ENCODE peak calls at places on chromosomes 7 and 10, in ten cellular contexts. J is GM12878, P is fibroblast of lung, Q is SK-N-MC, H is endothelial cell of umbilical vein, Z is mammary epithelial cell, E is GM23248, T is GM23338, S is neural progenitor cell, I is H1. R is an unnamed sample.

GRCh38 chr10:6037975-6038624 is 24.1 kb downstream of the IL2RA start:
- DNase-seq in J (no peak), P (no peak), Q (no peak), H (no peak), Z (no peak), E (no peak), T (no peak), S (no peak), I (no peak), R (no peak)

GRCh38 chr10:121294630-121295029 is 303.6 kb downstream of the FGFR2 start:
- DNase-seq in J (no peak), P (no peak), Q (no peak), H (no peak), Z (no peak), E (no peak), T (no peak), S (no peak), I (no peak), R (no peak)

GRCh38 chr7:2123360-2123759 is 109.4 kb downstream of the MAD1L1 start:
- DNase-seq in J (no peak), P (no peak), Q (no peak), H (no peak), Z (no peak), E (no peak), T (no peak), S (no peak), I (no peak), R (no peak)

GRCh38 chr10:89309646-89310045 is 7.8 kb downstream of the IFIT2 start:
- DNase-seq in J (no peak), P (no peak), Q (no peak), H (peak; percentile 59), Z (no peak), E (no peak), T (no peak), S (no peak), I (no peak), R (no peak)

GRCh38 chr7:143934526-143935340 is at the start of gene OR2F2:
- DNase-seq in J (no peak), P (peak; percentile 67), Q (no peak), H (no peak), Z (no peak), E (peak; percentile 73), T (no peak), S (no peak), I (no peak), R (no peak)

GRCh38 chr7:50142421-50143113 is 49.5 kb upstream of the ZPBP start:
- DNase-seq in J (peak; percentile 24), P (peak; percentile 48), Q (peak; percentile 12), H (peak; percentile 44), Z (no peak), E (peak; percentile 55), T (peak; percentile 64), S (peak; percentile 39), I (no peak), R (no peak)

GRCh38 chr10:80122746-80123145 is 9.8 kb upstream of the PLAC9 start:
- DNase-seq in J (no peak), P (peak; percentile 46), Q (no peak), H (no peak), Z (no peak), E (peak; percentile 86), T (no peak), S (no peak), I (no peak), R (no peak)

GRCh38 chr7:14236834-14237233 is 247.4 kb upstream of the ETV1 start:
- DNase-seq in J (no peak), P (peak; percentile 18), Q (no peak), H (no peak), Z (peak; percentile 19), E (no peak), T (no peak), S (no peak), I (no peak), R (peak; percentile 59)

GRCh38 chr7:12584940-12585339 is 14.4 kb downstream of the SCIN start:
- DNase-seq in J (peak; percentile 46), P (no peak), Q (no peak), H (peak; percentile 6), Z (no peak), E (peak; percentile 66), T (no peak), S (no peak), I (no peak), R (peak; percentile 31)

GRCh38 chr7:91228927-91229326 is 35.3 kb upstream of the FZD1 start:
- DNase-seq in J (no peak), P (peak; percentile 40), Q (no peak), H (no peak), Z (peak; percentile 11), E (peak; percentile 36), T (no peak), S (peak; percentile 15), I (no peak), R (no peak)

GRCh38 chr7:132579260-132579899 is 3.1 kb upstream of the PLXNA4 start:
- DNase-seq in J (no peak), P (no peak), Q (no peak), H (no peak), Z (no peak), E (no peak), T (no peak), S (no peak), I (no peak), R (no peak)

GRCh38 chr7:132576723-132577089 is 436 bp upstream of the PLXNA4 start:
- DNase-seq in J (no peak), P (no peak), Q (no peak), H (no peak), Z (no peak), E (peak; percentile 26), T (peak; percentile 14), S (peak; percentile 54), I (no peak), R (no peak)

GRCh38 chr7:132577206-132578049 is 1.2 kb upstream of the PLXNA4 start:
- DNase-seq in J (no peak), P (peak; percentile 75), Q (no peak), H (peak; percentile 74), Z (peak; percentile 14), E (peak; percentile 72), T (peak; percentile 84), S (peak; percentile 92), I (no peak), R (no peak)

GRCh38 chr7:132578826-132579225 is 2.6 kb upstream of the PLXNA4 start:
- DNase-seq in J (no peak), P (no peak), Q (no peak), H (no peak), Z (no peak), E (no peak), T (no peak), S (no peak), I (no peak), R (no peak)

DNA sequence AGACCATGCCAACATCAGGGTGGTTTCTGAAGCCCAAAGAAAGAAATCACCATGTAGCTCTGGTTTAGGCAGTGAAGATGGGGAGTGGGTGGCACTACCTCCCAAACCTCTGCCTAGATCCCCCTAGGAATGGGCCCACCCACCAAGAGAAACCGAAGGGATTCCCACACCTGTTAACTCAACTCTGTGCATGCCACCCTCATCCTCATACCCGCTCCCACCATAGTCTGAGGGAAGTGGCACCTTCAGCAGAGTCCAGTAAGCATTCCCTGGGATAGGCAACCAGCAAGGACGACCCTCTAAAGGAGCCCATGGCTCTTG is 1.7 kb upstream of the PLXNA4 start:
- DNase-seq in J (no peak), P (no peak), Q (no peak), H (no peak), Z (no peak), E (no peak), T (no peak), S (no peak), I (no peak), R (no peak)
- TF ChIP-seq EZH2 in J (no peak), P (no peak), Q (no peak), H (no peak), Z (peak; percentile 34), E (no peak), T (no peak), S (peak; percentile 9), I (no peak), R (no peak)

DNA sequence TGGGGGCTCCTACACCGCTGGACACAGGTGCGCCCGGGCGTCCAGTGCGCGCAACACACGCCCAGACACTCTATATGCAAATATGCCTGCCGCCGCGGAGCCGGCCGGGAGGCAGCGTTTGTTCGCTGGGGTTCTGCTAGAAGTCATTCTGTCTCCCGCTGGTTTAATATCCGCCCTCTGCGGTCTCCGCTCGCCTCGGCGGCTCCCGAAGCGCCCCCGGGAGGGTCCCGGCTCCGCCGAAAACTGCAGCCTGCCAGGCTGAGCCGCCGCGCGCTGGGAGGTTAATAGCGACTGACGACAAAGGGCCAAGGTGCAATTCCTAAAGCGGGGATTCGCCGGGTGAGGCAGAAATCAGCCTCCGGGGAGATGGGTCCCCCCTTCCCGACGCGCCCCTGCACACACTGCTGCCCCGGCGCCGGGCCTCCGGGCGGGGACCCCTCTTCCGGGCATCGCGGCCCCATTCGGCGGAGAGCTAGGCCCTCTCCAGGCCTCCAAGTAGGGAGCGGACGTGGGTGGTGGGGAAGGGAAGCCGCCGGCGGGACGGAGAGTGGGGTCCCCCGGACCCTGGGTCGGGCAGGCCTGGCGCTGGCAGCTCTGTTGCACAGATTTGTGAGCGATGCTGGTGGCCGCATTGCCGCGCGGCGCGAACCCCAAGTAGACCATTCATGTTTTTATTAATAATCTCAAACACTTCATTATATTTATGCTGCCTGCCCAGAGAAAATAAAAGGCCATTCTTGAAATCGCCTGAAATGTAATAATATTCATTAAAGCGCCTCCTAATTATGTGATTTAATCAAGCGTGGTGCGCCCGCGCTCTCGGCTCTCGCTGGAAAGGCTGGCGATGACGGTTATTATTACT is 9.1 kb downstream of the EN2 start:
- DNase-seq in J (no peak), P (no peak), Q (no peak), H (no peak), Z (no peak), E (peak; percentile 30), T (peak; percentile 95), S (peak; percentile 94), I (no peak), R (no peak)
- TF ChIP-seq EZH2 in J (no peak), P (peak; percentile 30), Q (no peak), H (peak; percentile 94), Z (no peak), E (no peak), T (peak; percentile 88), S (peak; percentile 96), I (peak; percentile 84), R (no peak)

DNA sequence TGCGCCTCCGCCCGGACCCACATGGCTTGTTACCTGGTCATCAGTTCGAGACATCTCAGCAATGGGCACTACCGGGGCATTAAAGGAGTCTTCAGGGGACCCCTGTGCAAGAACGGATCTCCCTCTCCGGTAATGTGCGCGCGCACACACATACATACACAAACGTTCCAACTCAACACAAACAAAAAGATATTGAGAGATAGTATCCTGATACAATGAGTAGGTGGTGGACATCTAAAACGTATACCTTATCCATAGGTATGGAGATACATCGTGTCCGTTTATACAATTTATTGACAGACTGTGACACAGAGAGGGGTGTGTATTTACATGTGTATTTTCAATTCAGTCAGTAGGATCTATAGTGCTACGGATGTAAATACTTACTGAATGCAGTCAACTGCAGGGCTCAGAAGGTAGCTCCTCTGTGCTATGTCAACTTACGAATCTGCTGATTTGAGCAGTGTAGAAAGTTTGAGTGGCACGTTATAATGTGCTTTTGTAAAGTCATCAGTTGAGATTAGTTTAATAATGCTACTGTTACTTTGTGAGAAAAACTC is 536 bp downstream of the ZNF804B start:
- DNase-seq in J (no peak), P (no peak), Q (no peak), H (peak; percentile 10), Z (no peak), E (no peak), T (peak; percentile 4), S (no peak), I (no peak), R (no peak)
- TF ChIP-seq EZH2 in J (no peak), P (peak; percentile 29), Q (no peak), H (peak; percentile 22), Z (peak; percentile 97), E (peak; percentile 53), T (no peak), S (peak; percentile 13), I (peak; percentile 22), R (no peak)

GRCh38 chr7:98619450-98620321 is 2.6 kb downstream of the NPTX2 start:
- DNase-seq in J (no peak), P (no peak), Q (no peak), H (no peak), Z (peak; percentile 21), E (peak; percentile 30), T (peak; percentile 66), S (peak; percentile 67), I (no peak), R (no peak)
- TF ChIP-seq EZH2 in J (no peak), P (no peak), Q (no peak), H (no peak), Z (no peak), E (no peak), T (no peak), S (no peak), I (no peak), R (no peak)